ENCODE peak calls at places on chromosomes 13 and 19, in seven cellular contexts. P, I, J, G, A, S and B are unnamed samples.

GRCh38 chr13:45879666-45880065 is 28.1 kb upstream of the SIAH3 start:
- DNase-seq in P (peak; percentile 78), I (peak; percentile 73), J (no peak), G (no peak), A (peak; percentile 82), S (peak; percentile 91), B (peak; percentile 72)

GRCh38 chr19:39342647-39343305 is 555 bp downstream of the SAMD4B start:
- DNase-seq in P (peak; percentile 65), I (peak; percentile 66), J (peak; percentile 80), G (no peak), A (peak; percentile 42), S (no peak), B (no peak)

GRCh38 chr19:33703821-33704220 is 82.1 kb downstream of the CHST8 start:
- DNase-seq in P (no peak), I (no peak), J (peak; percentile 25), G (no peak), A (no peak), S (no peak), B (no peak)

GRCh38 chr13:20824762-20825161 is 51.0 kb upstream of the EEF1AKMT1 start:
- DNase-seq in P (no peak), I (no peak), J (no peak), G (no peak), A (no peak), S (peak; percentile 58), B (no peak)

GRCh38 chr19:17061691-17062090 is 13.6 kb downstream of the HAUS8 start:
- DNase-seq in P (no peak), I (no peak), J (no peak), G (no peak), A (no peak), S (no peak), B (no peak)

GRCh38 chr13:27918041-27918917 is 1.5 kb upstream of the PDX1 start:
- DNase-seq in P (no peak), I (no peak), J (no peak), G (no peak), A (no peak), S (no peak), B (no peak)

GRCh38 chr13:41645313-41645712 is 188.0 kb downstream of the RGCC start:
- DNase-seq in P (peak; percentile 75), I (no peak), J (peak; percentile 78), G (no peak), A (no peak), S (peak; percentile 47), B (peak; percentile 73)

GRCh38 chr13:46521921-46522691 is 30.9 kb upstream of the LRCH1 start:
- DNase-seq in P (no peak), I (no peak), J (no peak), G (no peak), A (no peak), S (no peak), B (peak; percentile 51)

GRCh38 chr13:23372264-23372905 is 61.1 kb downstream of the SACS start:
- DNase-seq in P (no peak), I (no peak), J (no peak), G (no peak), A (no peak), S (no peak), B (no peak)

GRCh38 chr13:44819245-44819644 is 170.0 kb downstream of the NUFIP1 start:
- DNase-seq in P (no peak), I (no peak), J (no peak), G (no peak), A (no peak), S (no peak), B (no peak)

GRCh38 chr13:98916403-98916802 is 61.5 kb downstream of the DOCK9 start:
- DNase-seq in P (no peak), I (no peak), J (no peak), G (no peak), A (no peak), S (no peak), B (no peak)

GRCh38 chr13:52353116-52353718 is 52.8 kb downstream of the THSD1 start:
- DNase-seq in P (no peak), I (no peak), J (no peak), G (no peak), A (no peak), S (no peak), B (no peak)

GRCh38 chr13:39317284-39317683 is 279.0 kb downstream of the NHLRC3 start:
- DNase-seq in P (peak; percentile 57), I (no peak), J (no peak), G (no peak), A (peak; percentile 68), S (no peak), B (peak; percentile 81)

GRCh38 chr19:56823956-56824355 is 16.6 kb downstream of the PEG3 start:
- DNase-seq in P (no peak), I (no peak), J (no peak), G (no peak), A (no peak), S (no peak), B (no peak)

GRCh38 chr13:109204252-109204651 is 574.8 kb downstream of the MYO16 start:
- DNase-seq in P (no peak), I (no peak), J (no peak), G (no peak), A (no peak), S (no peak), B (no peak)

GRCh38 chr13:45674908-45675307 is 27.2 kb upstream of the CBY2 start:
- DNase-seq in P (no peak), I (no peak), J (no peak), G (no peak), A (no peak), S (no peak), B (peak; percentile 77)

GRCh38 chr13:97212540-97213146 is 9.5 kb upstream of the MBNL2 start:
- DNase-seq in P (no peak), I (no peak), J (no peak), G (no peak), A (no peak), S (no peak), B (peak; percentile 18)

GRCh38 chr13:110134801-110135200 is 172.2 kb downstream of the COL4A1 start:
- DNase-seq in P (peak; percentile 74), I (no peak), J (no peak), G (no peak), A (peak; percentile 47), S (peak; percentile 60), B (no peak)

GRCh38 chr13:71611292-71611691 is 255.7 kb downstream of the DACH1 start:
- DNase-seq in P (no peak), I (no peak), J (no peak), G (no peak), A (no peak), S (no peak), B (no peak)

GRCh38 chr13:113258655-113259054 is 38.4 kb upstream of the LAMP1 start:
- DNase-seq in P (peak; percentile 48), I (no peak), J (peak; percentile 7), G (no peak), A (no peak), S (no peak), B (no peak)

GRCh38 chr19:19403373-19403901 is 2.0 kb upstream of the GATAD2A start:
- DNase-seq in P (no peak), I (no peak), J (no peak), G (no peak), A (no peak), S (no peak), B (peak; percentile 70)

GRCh38 chr13:66405908-66406802 is 824.0 kb downstream of the PCDH9 start:
- DNase-seq in P (no peak), I (no peak), J (no peak), G (no peak), A (no peak), S (no peak), B (peak; percentile 1)

GRCh38 chr13:41098761-41099160 is 33.8 kb downstream of the KBTBD6 start:
- DNase-seq in P (no peak), I (no peak), J (no peak), G (no peak), A (no peak), S (no peak), B (no peak)

GRCh38 chr19:44608391-44608821 is 5.0 kb upstream of the IGSF23 start:
- DNase-seq in P (no peak), I (no peak), J (no peak), G (no peak), A (no peak), S (no peak), B (no peak)

GRCh38 chr19:30784850-30785459 is 412.8 kb downstream of the ZNF536 start:
- DNase-seq in P (peak; percentile 77), I (peak; percentile 66), J (no peak), G (no peak), A (peak; percentile 48), S (peak; percentile 14), B (peak; percentile 49)

GRCh38 chr13:31773538-31773937 is 34.2 kb downstream of the RXFP2 start:
- DNase-seq in P (no peak), I (no peak), J (no peak), G (no peak), A (no peak), S (no peak), B (peak; percentile 73)

GRCh38 chr13:43348397-43348796 is 325.0 kb downstream of the DNAJC15 start:
- DNase-seq in P (no peak), I (no peak), J (no peak), G (no peak), A (no peak), S (no peak), B (no peak)

GRCh38 chr13:50543767-50544166 is 299.7 kb downstream of the DLEU7 start:
- DNase-seq in P (no peak), I (no peak), J (no peak), G (no peak), A (no peak), S (no peak), B (peak; percentile 77)

GRCh38 chr13:58495668-58496067 is 864.1 kb downstream of the PCDH17 start:
- DNase-seq in P (no peak), I (no peak), J (no peak), G (no peak), A (no peak), S (no peak), B (no peak)

GRCh38 chr19:24166055-24166454 is 79.1 kb downstream of the ZNF254 start:
- DNase-seq in P (no peak), I (no peak), J (no peak), G (no peak), A (no peak), S (no peak), B (no peak)
- H3K9me3 ChIP-seq in P (peaks cover 5% of the 10 kb centered on the region), I (no peaks in the 10 kb centered on the region), J (peaks cover 50% of the 10 kb centered on the region), G (peaks cover 41% of the 10 kb centered on the region), A (peaks cover 14% of the 10 kb centered on the region), S (no peaks in the 10 kb centered on the region), B (no peaks in the 10 kb centered on the region)

GRCh38 chr13:80141114-80141849 is 199.6 kb downstream of the SPRY2 start:
- DNase-seq in P (peak; percentile 57), I (no peak), J (no peak), G (no peak), A (peak; percentile 79), S (no peak), B (peak; percentile 35)
- H3K4me3 ChIP-seq in P (no peak overlapping the region), I (no peak overlapping the region), J (no peak overlapping the region), G (peak overlapping the region; percentile 3), A (peak overlapping the region; percentile 11), S (no peak overlapping the region), B (no peak overlapping the region)

DNA sequence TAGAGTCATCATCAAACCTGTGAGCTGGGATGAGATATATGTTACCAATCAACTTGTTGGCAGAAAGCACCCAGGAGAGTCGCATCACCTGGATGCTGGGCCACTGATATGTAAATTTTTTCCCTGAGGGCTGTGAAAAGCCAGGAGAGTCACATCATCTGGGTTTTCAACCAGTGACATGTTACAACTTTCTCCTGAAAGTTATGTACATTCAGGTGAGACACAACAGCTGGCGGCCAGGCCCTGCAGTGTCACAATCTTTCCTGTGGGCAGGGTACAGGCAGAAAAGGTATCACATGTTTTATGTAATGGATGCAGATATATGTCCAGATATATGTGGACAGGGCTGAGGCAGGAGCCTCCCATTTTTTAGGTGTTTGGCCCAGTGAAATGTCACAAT is 13.2 kb upstream of the ZNF724 start:
- DNase-seq in P (no peak), I (no peak), J (no peak), G (no peak), A (no peak), S (no peak), B (no peak)
- H3K36me3 ChIP-seq in P (no peaks in the 10 kb centered on the region), I (no peaks in the 10 kb centered on the region), J (peaks cover 58% of the 10 kb centered on the region), G (peaks cover 33% of the 10 kb centered on the region), A (peaks cover 52% of the 10 kb centered on the region), S (peaks cover 37% of the 10 kb centered on the region), B (no peaks in the 10 kb centered on the region)

GRCh38 chr19:14719162-14719561 is 29.3 kb downstream of the ZNF333 start:
- DNase-seq in P (no peak), I (no peak), J (no peak), G (no peak), A (no peak), S (no peak), B (no peak)
- H3K9me3 ChIP-seq in P (peaks cover 77% of the 10 kb centered on the region), I (peaks cover 15% of the 10 kb centered on the region), J (peaks cover 64% of the 10 kb centered on the region), G (peaks cover 94% of the 10 kb centered on the region), A (peaks cover 100% of the 10 kb centered on the region), S (peaks cover 87% of the 10 kb centered on the region), B (peaks cover 51% of the 10 kb centered on the region)